ENCODE peak calls at places on chromosome 20, in five cellular contexts. One of them, this sample, is unnamed.

GRCh38 chr20:25072226-25072811 is 9.6 kb downstream of the VSX1 start:
- DNase-seq in H1: no peak
- DNase-seq in adrenal gland: peak; percentile 13
- DNase-seq in testis: no peak
- DNase-seq in CD4-positive, CD25-positive, alpha-beta regulatory T cell: no peak
- DNase-seq in this sample: no peak

GRCh38 chr20:43846516-43846905 is 68.1 kb upstream of the TOX2 start:
- DNase-seq in CD4-positive, CD25-positive, alpha-beta regulatory T cell: no peak
- DNase-seq in testis: no peak
- DNase-seq in adrenal gland: peak; percentile 43
- DNase-seq in H1: no peak
- DNase-seq in this sample: no peak

GRCh38 chr20:53735536-53736050 is 142.0 kb upstream of the ZNF217 start:
- DNase-seq in adrenal gland: no peak
- DNase-seq in H1: no peak
- DNase-seq in testis: no peak
- DNase-seq in CD4-positive, CD25-positive, alpha-beta regulatory T cell: no peak
- DNase-seq in this sample: peak; percentile 63

GRCh38 chr20:45154183-45154582 is 20.5 kb upstream of the PI3 start:
- DNase-seq in testis: no peak
- DNase-seq in H1: no peak
- DNase-seq in CD4-positive, CD25-positive, alpha-beta regulatory T cell: no peak
- DNase-seq in adrenal gland: no peak
- DNase-seq in this sample: no peak

GRCh38 chr20:62668441-62669027 is 26.2 kb downstream of the SLCO4A1 start:
- DNase-seq in H1: peak; percentile 44
- DNase-seq in adrenal gland: peak; percentile 90
- DNase-seq in CD4-positive, CD25-positive, alpha-beta regulatory T cell: no peak
- DNase-seq in testis: peak; percentile 87
- DNase-seq in this sample: peak; percentile 53

GRCh38 chr20:10476319-10476724 is 41.2 kb downstream of the SLX4IP start:
- DNase-seq in adrenal gland: no peak
- DNase-seq in H1: no peak
- DNase-seq in CD4-positive, CD25-positive, alpha-beta regulatory T cell: no peak
- DNase-seq in testis: peak; percentile 35
- DNase-seq in this sample: no peak

GRCh38 chr20:7151666-7152065 is 384.2 kb downstream of the BMP2 start:
- DNase-seq in adrenal gland: no peak
- DNase-seq in H1: no peak
- DNase-seq in testis: no peak
- DNase-seq in CD4-positive, CD25-positive, alpha-beta regulatory T cell: no peak
- DNase-seq in this sample: no peak

GRCh38 chr20:18533491-18533890 is 25.8 kb downstream of the SEC23B start:
- DNase-seq in testis: no peak
- DNase-seq in adrenal gland: no peak
- DNase-seq in H1: no peak
- DNase-seq in CD4-positive, CD25-positive, alpha-beta regulatory T cell: no peak
- DNase-seq in this sample: no peak

GRCh38 chr20:63311186-63311832 is 18.3 kb downstream of the COL20A1 start:
- DNase-seq in adrenal gland: no peak
- DNase-seq in CD4-positive, CD25-positive, alpha-beta regulatory T cell: no peak
- DNase-seq in testis: no peak
- DNase-seq in H1: no peak
- DNase-seq in this sample: no peak

GRCh38 chr20:840858-841567 is 7.5 kb downstream of the FAM110A start:
- DNase-seq in CD4-positive, CD25-positive, alpha-beta regulatory T cell: no peak
- DNase-seq in H1: no peak
- DNase-seq in adrenal gland: no peak
- DNase-seq in testis: no peak
- DNase-seq in this sample: peak; percentile 51

GRCh38 chr20:3759884-3760283 is 7.7 kb downstream of the ADISSP start:
- DNase-seq in testis: no peak
- DNase-seq in H1: no peak
- DNase-seq in adrenal gland: no peak
- DNase-seq in CD4-positive, CD25-positive, alpha-beta regulatory T cell: no peak
- DNase-seq in this sample: no peak
- H3K36me3 ChIP-seq in testis: no peaks in the 10 kb centered on the region
- H3K36me3 ChIP-seq in H1: no peaks in the 10 kb centered on the region
- H3K36me3 ChIP-seq in adrenal gland: no peaks in the 10 kb centered on the region
- H3K36me3 ChIP-seq in CD4-positive, CD25-positive, alpha-beta regulatory T cell: no peaks in the 10 kb centered on the region
- H3K36me3 ChIP-seq in this sample: no peaks in the 10 kb centered on the region

GRCh38 chr20:47298624-47299023 is 57.9 kb downstream of the ZMYND8 start:
- DNase-seq in CD4-positive, CD25-positive, alpha-beta regulatory T cell: no peak
- DNase-seq in testis: peak; percentile 5
- DNase-seq in adrenal gland: peak; percentile 40
- DNase-seq in H1: no peak
- DNase-seq in this sample: no peak
- H3K36me3 ChIP-seq in CD4-positive, CD25-positive, alpha-beta regulatory T cell: peaks cover 74% of the 10 kb centered on the region
- H3K36me3 ChIP-seq in testis: no peaks in the 10 kb centered on the region
- H3K36me3 ChIP-seq in adrenal gland: no peaks in the 10 kb centered on the region
- H3K36me3 ChIP-seq in H1: peaks cover 23% of the 10 kb centered on the region
- H3K36me3 ChIP-seq in this sample: peaks cover 89% of the 10 kb centered on the region

GRCh38 chr20:32338665-32339064 is 19.5 kb upstream of the ASXL1 start:
- DNase-seq in H1: no peak
- DNase-seq in testis: no peak
- DNase-seq in adrenal gland: no peak
- DNase-seq in CD4-positive, CD25-positive, alpha-beta regulatory T cell: no peak
- DNase-seq in this sample: no peak

GRCh38 chr20:32336918-32337347 is 21.2 kb upstream of the ASXL1 start:
- DNase-seq in H1: no peak
- DNase-seq in adrenal gland: no peak
- DNase-seq in CD4-positive, CD25-positive, alpha-beta regulatory T cell: peak; percentile 55
- DNase-seq in testis: no peak
- DNase-seq in this sample: no peak

GRCh38 chr20:32333988-32334885 is 23.9 kb upstream of the ASXL1 start:
- DNase-seq in testis: peak; percentile 76
- DNase-seq in adrenal gland: peak; percentile 75
- DNase-seq in CD4-positive, CD25-positive, alpha-beta regulatory T cell: peak; percentile 76
- DNase-seq in H1: no peak
- DNase-seq in this sample: peak; percentile 81

GRCh38 chr20:32339116-32339515 is 19.0 kb upstream of the ASXL1 start:
- DNase-seq in adrenal gland: no peak
- DNase-seq in testis: no peak
- DNase-seq in H1: no peak
- DNase-seq in CD4-positive, CD25-positive, alpha-beta regulatory T cell: no peak
- DNase-seq in this sample: no peak

GRCh38 chr20:32337937-32338661 is 20.0 kb upstream of the ASXL1 start:
- DNase-seq in H1: no peak
- DNase-seq in adrenal gland: no peak
- DNase-seq in CD4-positive, CD25-positive, alpha-beta regulatory T cell: no peak
- DNase-seq in testis: no peak
- DNase-seq in this sample: no peak
- H3K36me3 ChIP-seq in H1: no peaks in the 10 kb centered on the region
- H3K36me3 ChIP-seq in adrenal gland: no peaks in the 10 kb centered on the region
- H3K36me3 ChIP-seq in CD4-positive, CD25-positive, alpha-beta regulatory T cell: no peaks in the 10 kb centered on the region
- H3K36me3 ChIP-seq in testis: no peaks in the 10 kb centered on the region
- H3K36me3 ChIP-seq in this sample: no peaks in the 10 kb centered on the region

DNA sequence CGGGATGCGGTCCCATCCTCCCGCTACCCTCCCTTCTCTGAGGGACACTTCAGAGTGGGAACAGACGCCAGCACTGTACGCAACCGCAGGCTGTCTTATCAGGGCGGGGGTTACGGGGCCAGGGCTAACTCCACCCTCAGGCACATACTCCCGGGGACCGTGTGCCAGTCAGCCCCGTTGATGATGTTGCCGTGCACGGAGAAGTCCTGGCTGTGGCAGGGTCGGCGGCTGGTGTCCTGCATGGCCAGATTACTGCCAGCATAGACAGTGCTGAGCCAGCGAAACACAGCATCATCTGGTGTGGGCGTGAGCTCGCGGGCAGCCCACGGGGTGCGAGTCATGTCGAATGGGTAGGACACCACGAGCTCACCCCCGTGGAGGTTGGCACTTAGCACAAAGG is 5.0 kb downstream of the CPXM1 start:
- DNase-seq in CD4-positive, CD25-positive, alpha-beta regulatory T cell: no peak
- DNase-seq in H1: no peak
- DNase-seq in adrenal gland: no peak
- DNase-seq in testis: no peak
- DNase-seq in this sample: no peak
- H3K36me3 ChIP-seq in CD4-positive, CD25-positive, alpha-beta regulatory T cell: no peaks in the 10 kb centered on the region
- H3K36me3 ChIP-seq in H1: peaks cover 11% of the 10 kb centered on the region
- H3K36me3 ChIP-seq in adrenal gland: no peaks in the 10 kb centered on the region
- H3K36me3 ChIP-seq in testis: no peaks in the 10 kb centered on the region
- H3K36me3 ChIP-seq in this sample: no peaks in the 10 kb centered on the region

DNA sequence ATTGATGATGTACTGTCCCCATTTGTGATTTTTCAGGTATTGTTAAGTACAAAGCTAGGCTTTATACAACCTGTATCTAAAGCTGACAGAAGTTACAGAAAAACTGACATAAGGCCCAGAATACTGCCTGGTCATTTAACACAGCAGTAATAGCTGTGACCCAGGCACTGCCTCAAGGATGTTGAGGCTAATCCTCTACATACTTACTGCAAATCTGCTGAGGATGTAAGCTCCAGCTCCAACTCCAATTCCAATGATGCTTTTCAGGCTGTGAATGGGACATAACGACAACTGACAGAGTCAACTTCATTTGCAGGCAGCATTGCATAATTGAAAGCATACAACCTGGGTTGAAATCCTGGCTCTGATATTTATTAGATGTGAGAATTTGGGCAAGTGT is 36.3 kb upstream of the SLA2 start:
- DNase-seq in CD4-positive, CD25-positive, alpha-beta regulatory T cell: no peak
- DNase-seq in testis: no peak
- DNase-seq in adrenal gland: no peak
- DNase-seq in H1: no peak
- DNase-seq in this sample: no peak
- H3K36me3 ChIP-seq in CD4-positive, CD25-positive, alpha-beta regulatory T cell: peaks cover 25% of the 10 kb centered on the region
- H3K36me3 ChIP-seq in testis: no peaks in the 10 kb centered on the region
- H3K36me3 ChIP-seq in adrenal gland: no peaks in the 10 kb centered on the region
- H3K36me3 ChIP-seq in H1: no peaks in the 10 kb centered on the region
- H3K36me3 ChIP-seq in this sample: no peaks in the 10 kb centered on the region

DNA sequence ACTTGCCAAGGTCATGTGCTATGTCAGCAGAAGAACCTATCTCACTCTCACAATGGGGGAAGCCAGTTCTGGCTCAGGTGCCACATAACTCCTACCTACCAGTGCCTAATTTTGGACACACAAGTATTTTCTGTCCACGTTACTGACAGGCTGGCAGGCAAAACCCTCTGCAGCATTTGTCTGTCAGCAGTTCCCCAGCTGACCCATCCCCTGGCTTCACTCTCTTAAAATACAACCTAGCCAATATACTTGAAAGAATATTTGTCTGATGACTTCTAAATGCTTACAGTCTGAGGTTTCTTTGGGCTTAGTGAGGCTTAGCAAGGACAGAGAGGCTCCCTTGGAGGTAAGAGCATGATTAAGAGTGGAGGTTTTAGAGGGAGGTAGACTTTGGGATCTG is 15.5 kb downstream of the GSS start:
- DNase-seq in testis: no peak
- DNase-seq in CD4-positive, CD25-positive, alpha-beta regulatory T cell: no peak
- DNase-seq in H1: no peak
- DNase-seq in adrenal gland: no peak
- DNase-seq in this sample: no peak
- H3K36me3 ChIP-seq in testis: no peaks in the 10 kb centered on the region
- H3K36me3 ChIP-seq in CD4-positive, CD25-positive, alpha-beta regulatory T cell: peaks cover 51% of the 10 kb centered on the region
- H3K36me3 ChIP-seq in H1: peaks cover 2% of the 10 kb centered on the region
- H3K36me3 ChIP-seq in adrenal gland: no peaks in the 10 kb centered on the region
- H3K36me3 ChIP-seq in this sample: peaks cover 38% of the 10 kb centered on the region

GRCh38 chr20:31949877-31950646 is 1.8 kb downstream of the PDRG1 start:
- DNase-seq in adrenal gland: no peak
- DNase-seq in testis: no peak
- DNase-seq in CD4-positive, CD25-positive, alpha-beta regulatory T cell: no peak
- DNase-seq in H1: no peak
- DNase-seq in this sample: no peak

GRCh38 chr20:31948008-31948407 is 3.8 kb downstream of the PDRG1 start:
- DNase-seq in adrenal gland: no peak
- DNase-seq in testis: no peak
- DNase-seq in CD4-positive, CD25-positive, alpha-beta regulatory T cell: peak; percentile 14
- DNase-seq in H1: no peak
- DNase-seq in this sample: no peak

GRCh38 chr20:31943052-31943471 is 8.8 kb downstream of the PDRG1 start:
- DNase-seq in testis: peak; percentile 89
- DNase-seq in H1: no peak
- DNase-seq in CD4-positive, CD25-positive, alpha-beta regulatory T cell: no peak
- DNase-seq in adrenal gland: peak; percentile 69
- DNase-seq in this sample: no peak

GRCh38 chr20:31945790-31946189 is 6.1 kb downstream of the PDRG1 start:
- DNase-seq in adrenal gland: no peak
- DNase-seq in testis: no peak
- DNase-seq in CD4-positive, CD25-positive, alpha-beta regulatory T cell: no peak
- DNase-seq in H1: no peak
- DNase-seq in this sample: no peak

GRCh38 chr20:31945319-31945718 is 6.5 kb downstream of the PDRG1 start:
- DNase-seq in testis: peak; percentile 58
- DNase-seq in CD4-positive, CD25-positive, alpha-beta regulatory T cell: no peak
- DNase-seq in H1: no peak
- DNase-seq in adrenal gland: no peak
- DNase-seq in this sample: no peak
- H3K36me3 ChIP-seq in testis: no peaks in the 10 kb centered on the region
- H3K36me3 ChIP-seq in CD4-positive, CD25-positive, alpha-beta regulatory T cell: peaks cover 66% of the 10 kb centered on the region
- H3K36me3 ChIP-seq in H1: peaks cover 32% of the 10 kb centered on the region
- H3K36me3 ChIP-seq in adrenal gland: no peaks in the 10 kb centered on the region
- H3K36me3 ChIP-seq in this sample: peaks cover 20% of the 10 kb centered on the region

GRCh38 chr20:32427996-32428395 is 69.9 kb downstream of the ASXL1 start:
- DNase-seq in CD4-positive, CD25-positive, alpha-beta regulatory T cell: no peak
- DNase-seq in adrenal gland: no peak
- DNase-seq in testis: no peak
- DNase-seq in H1: no peak
- DNase-seq in this sample: no peak
- H3K36me3 ChIP-seq in CD4-positive, CD25-positive, alpha-beta regulatory T cell: peaks cover 59% of the 10 kb centered on the region
- H3K36me3 ChIP-seq in adrenal gland: no peaks in the 10 kb centered on the region
- H3K36me3 ChIP-seq in testis: no peaks in the 10 kb centered on the region
- H3K36me3 ChIP-seq in H1: no peaks in the 10 kb centered on the region
- H3K36me3 ChIP-seq in this sample: peaks cover 34% of the 10 kb centered on the region

This sample was measured in PC-9.